ENCODE peak calls at places on chromosomes 1 and 21, in seven cellular contexts. T is HCT116; J is T-cell; W is stimulated activated CD8-positive, alpha-beta memory T cell treated with anti-CD3 and anti-CD28 coated beads, Interleukin-4, amount 100 ng/mL, for 1 hour; Y is tibial nerve; D is stromal cell of bone marrow; K is COLO829. S is an unnamed sample.

GRCh38 chr1:233295775-233296322 is 324 bp upstream of the PCNX2 start:
- DNase-seq in T (no peak), J (no peak), W (peak), Y (no peak), D (peak), K (no peak), S (peak)

GRCh38 chr21:45593162-45594022 is 50.1 kb upstream of the PCBP3 start:
- DNase-seq in T (no peak), J (no peak), W (no peak), Y (no peak), D (no peak), K (no peak), S (no peak)

GRCh38 chr1:30322859-30323257 is 400.5 kb downstream of the MATN1 start:
- DNase-seq in T (no peak), J (no peak), W (no peak), Y (no peak), D (no peak), K (no peak), S (no peak)

GRCh38 chr1:14300991-14301703 is 297.3 kb upstream of the KAZN start:
- DNase-seq in T (no peak), J (no peak), W (no peak), Y (no peak), D (no peak), K (no peak), S (no peak)

GRCh38 chr1:22053018-22053860 is 730 bp downstream of the CDC42 start:
- DNase-seq in T (no peak), J (peak), W (no peak), Y (no peak), D (peak), K (peak), S (peak)

GRCh38 chr1:20059847-20060246 is 10.1 kb upstream of the PLA2G5 start:
- DNase-seq in T (no peak), J (no peak), W (no peak), Y (no peak), D (no peak), K (no peak), S (no peak)

GRCh38 chr1:4690951-4691675 is 36.7 kb downstream of the AJAP1 start:
- DNase-seq in T (no peak), J (no peak), W (no peak), Y (no peak), D (no peak), K (no peak), S (no peak)

GRCh38 chr1:89935235-89935634 is 59.7 kb upstream of the ZNF326 start:
- DNase-seq in T (no peak), J (no peak), W (no peak), Y (no peak), D (no peak), K (no peak), S (no peak)

GRCh38 chr1:43554444-43554992 is 23.8 kb downstream of the PTPRF start:
- DNase-seq in T (peak), J (no peak), W (no peak), Y (no peak), D (no peak), K (no peak), S (peak)

GRCh38 chr1:48006318-48006717 is 9.1 kb upstream of the TRABD2B start:
- DNase-seq in T (no peak), J (no peak), W (no peak), Y (no peak), D (no peak), K (no peak), S (no peak)

GRCh38 chr1:190908691-190909090 is 431.0 kb upstream of the BRINP3 start:
- DNase-seq in T (no peak), J (no peak), W (no peak), Y (no peak), D (peak), K (no peak), S (no peak)

GRCh38 chr1:178066904-178067531 is 26.9 kb upstream of the RASAL2 start:
- DNase-seq in T (no peak), J (no peak), W (no peak), Y (no peak), D (no peak), K (no peak), S (no peak)

GRCh38 chr1:16173447-16174260 is 17.8 kb upstream of the EPHA2 start:
- DNase-seq in T (peak), J (no peak), W (no peak), Y (no peak), D (no peak), K (no peak), S (no peak)

GRCh38 chr1:43443197-43443946 is 10.4 kb downstream of the HYI start:
- DNase-seq in T (no peak), J (no peak), W (no peak), Y (no peak), D (no peak), K (no peak), S (no peak)

GRCh38 chr21:42347601-42348327 is 3.0 kb downstream of the TFF2 start:
- DNase-seq in T (no peak), J (no peak), W (no peak), Y (no peak), D (no peak), K (no peak), S (no peak)

GRCh38 chr1:68970571-68970970 is 473.7 kb upstream of the DEPDC1 start:
- DNase-seq in T (no peak), J (no peak), W (no peak), Y (no peak), D (no peak), K (no peak), S (no peak)

GRCh38 chr1:36307601-36308330 is 1.6 kb downstream of the SH3D21 start:
- DNase-seq in T (no peak), J (no peak), W (no peak), Y (no peak), D (no peak), K (no peak), S (no peak)

GRCh38 chr1:228314315-228314657 is 92.3 kb downstream of the TRIM11 start:
- DNase-seq in T (no peak), J (no peak), W (no peak), Y (no peak), D (no peak), K (no peak), S (no peak)

GRCh38 chr1:187383366-187383765 is 554.6 kb downstream of the PLA2G4A start:
- DNase-seq in T (no peak), J (no peak), W (no peak), Y (no peak), D (no peak), K (no peak), S (no peak)

GRCh38 chr1:212915245-212916091 is 34.9 kb upstream of the VASH2 start:
- DNase-seq in T (no peak), J (no peak), W (no peak), Y (no peak), D (peak), K (peak), S (peak)

GRCh38 chr1:58755468-58755872 is 28.4 kb downstream of the JUN start:
- DNase-seq in T (peak), J (peak), W (peak), Y (peak), D (peak), K (peak), S (peak)

GRCh38 chr1:89724369-89725015 is 91.6 kb downstream of the LRRC8C start:
- DNase-seq in T (no peak), J (no peak), W (no peak), Y (no peak), D (no peak), K (no peak), S (no peak)

GRCh38 chr1:34930702-34931071 is 1.2 kb upstream of the DLGAP3 start:
- DNase-seq in T (no peak), J (no peak), W (no peak), Y (no peak), D (no peak), K (no peak), S (no peak)

GRCh38 chr1:184861755-184862336 is 107.2 kb upstream of the EDEM3 start:
- DNase-seq in T (no peak), J (no peak), W (no peak), Y (no peak), D (no peak), K (no peak), S (no peak)

GRCh38 chr1:32007591-32007940 is 6.1 kb upstream of the KHDRBS1 start:
- DNase-seq in T (no peak), J (no peak), W (no peak), Y (no peak), D (no peak), K (no peak), S (no peak)

GRCh38 chr1:238652346-238652968 is 733.9 kb upstream of the CHRM3 start:
- DNase-seq in T (no peak), J (no peak), W (no peak), Y (no peak), D (peak), K (peak), S (peak)

GRCh38 chr1:172906778-172907592 is 143.8 kb downstream of the TNFSF18 start:
- DNase-seq in T (peak), J (peak), W (no peak), Y (no peak), D (no peak), K (no peak), S (no peak)

GRCh38 chr21:37146320-37147225 is 73.5 kb downstream of the TTC3 start:
- DNase-seq in T (no peak), J (no peak), W (no peak), Y (no peak), D (no peak), K (no peak), S (no peak)

GRCh38 chr1:226882631-226883409 is 12.4 kb downstream of the PSEN2 start:
- DNase-seq in T (no peak), J (peak), W (no peak), Y (no peak), D (no peak), K (no peak), S (no peak)

GRCh38 chr1:102615896-102616295 is 492.4 kb downstream of the COL11A1 start:
- DNase-seq in T (no peak), J (no peak), W (no peak), Y (no peak), D (no peak), K (no peak), S (no peak)